ENCODE peak calls at places on chromosomes 16 and 17, in six cellular contexts. T, P, L, J, D and F are unnamed samples.

GRCh38 chr17:42845918-42846593 is 1.7 kb downstream of the AOC2 start:
- DNase-seq in P (no peak), D (no peak), L (peak), T (no peak), J (no peak), F (no peak)

GRCh38 chr16:49474741-49475140 is 101.1 kb downstream of the C16orf78 start:
- DNase-seq in P (no peak), J (no peak), T (no peak), D (no peak), L (no peak), F (no peak)

GRCh38 chr17:45018514-45019176 is 32.8 kb downstream of the DCAKD start:
- DNase-seq in T (no peak), L (peak), D (no peak), P (no peak), J (peak), F (peak)

GRCh38 chr16:22188595-22189442 is 17.3 kb upstream of the EEF2K start:
- DNase-seq in D (peak), J (peak), P (peak), L (peak), T (peak), F (peak)

GRCh38 chr16:3295209-3295608 is 10.0 kb downstream of the TIGD7 start:
- DNase-seq in P (no peak), L (no peak), J (no peak), D (no peak), T (no peak), F (no peak)

GRCh38 chr17:1168537-1169234 is 11.1 kb downstream of the ABR start:
- DNase-seq in T (no peak), P (no peak), L (no peak), J (no peak), D (no peak), F (no peak)

GRCh38 chr17:37532751-37533150 is 43.1 kb downstream of the DUSP14 start:
- DNase-seq in P (no peak), J (no peak), T (no peak), D (no peak), L (no peak), F (no peak)

GRCh38 chr17:34220045-34220775 is 34.9 kb upstream of the CCL2 start:
- DNase-seq in T (no peak), D (no peak), P (no peak), L (no peak), J (no peak), F (no peak)

GRCh38 chr17:40017422-40018080 is 2.3 kb downstream of the CSF3 start:
- DNase-seq in P (peak), L (no peak), D (no peak), J (no peak), T (peak), F (no peak)

GRCh38 chr17:78314683-78315354 is 45.1 kb downstream of the SOCS3 start:
- DNase-seq in P (no peak), J (no peak), T (no peak), L (no peak), D (no peak), F (no peak)

GRCh38 chr16:69406780-69407331 is 17.6 kb upstream of the CYB5B start:
- DNase-seq in L (no peak), T (no peak), J (peak), D (no peak), P (no peak), F (no peak)

GRCh38 chr16:27781195-27781524 is 231.2 kb downstream of the KATNIP start:
- DNase-seq in J (no peak), T (peak), L (no peak), P (peak), D (no peak), F (peak)

GRCh38 chr17:2089021-2089422 is 34.1 kb downstream of the HIC1 start:
- DNase-seq in L (peak), D (no peak), T (no peak), J (peak), P (peak), F (peak)

GRCh38 chr17:4566785-4567184 is 6.4 kb upstream of the GGT6 start:
- DNase-seq in D (peak), T (peak), J (peak), L (peak), P (peak), F (peak)

GRCh38 chr17:55056530-55056929 is 88.0 kb downstream of the STXBP4 start:
- DNase-seq in L (no peak), P (no peak), T (no peak), J (no peak), D (no peak), F (no peak)